ENCODE peak calls at places on chromosome 9, in ten cellular contexts. J is uterus, A is aorta, M is heart left ventricle, U is PC-9, P is ovary, D is pancreas, Y is tibial artery, N is spleen, T is astrocyte. L is an unnamed sample. For H3K4me1, H3K9me3 and H3K27me3, the result is how much of the 10 kb centered on the place peaks cover.

GRCh38 chr9:72703574-72703973 is 182.2 kb downstream of the TMC1 start:
- DNase-seq in P (no peak), N (no peak), M (no peak), U (no peak), J (no peak), Y (no peak), A (no peak), T (peak), D (no peak), L (no peak)

GRCh38 chr9:13587581-13587980 is 308.1 kb upstream of the MPDZ start:
- DNase-seq in N (peak), A (no peak), P (no peak), D (no peak), T (no peak), U (no peak), J (no peak), Y (no peak), M (peak), L (no peak)

GRCh38 chr9:129182122-129182521 is 4.1 kb upstream of the IER5L start:
- DNase-seq in D (no peak), T (no peak), Y (no peak), J (no peak), N (no peak), M (no peak), P (no peak), A (no peak), U (no peak), L (no peak)

GRCh38 chr9:127180457-127181314 is 58.3 kb upstream of the ANGPTL2 start:
- DNase-seq in D (peak), A (peak), Y (peak), M (peak), N (peak), U (no peak), T (no peak), J (peak), P (peak), L (peak)

GRCh38 chr9:77953590-77953989 is 78.0 kb downstream of the GNAQ start:
- DNase-seq in A (no peak), D (no peak), N (no peak), J (no peak), U (no peak), P (no peak), M (no peak), Y (no peak), T (no peak), L (no peak)

GRCh38 chr9:69649566-69650260 is 22.5 kb downstream of the APBA1 start:
- DNase-seq in P (no peak), D (no peak), T (peak), N (no peak), J (no peak), A (no peak), Y (no peak), M (no peak), U (no peak), L (no peak)

GRCh38 chr9:36888551-36888950 is 145.5 kb downstream of the PAX5 start:
- DNase-seq in J (no peak), P (no peak), Y (no peak), T (no peak), N (peak), U (no peak), M (no peak), D (no peak), A (peak), L (peak)

GRCh38 chr9:134010774-134011173 is 14.5 kb upstream of the BRD3OS start:
- DNase-seq in P (no peak), M (no peak), T (peak), U (peak), N (peak), A (no peak), Y (no peak), D (no peak), J (no peak), L (no peak)

GRCh38 chr9:70415476-70415875 is 1.0 kb upstream of the KLF9 start:
- DNase-seq in A (no peak), T (no peak), U (no peak), M (no peak), P (peak), D (no peak), Y (no peak), N (no peak), J (no peak), L (no peak)

GRCh38 chr9:119160559-119160958 is 208.7 kb downstream of the BRINP1 start:
- DNase-seq in T (no peak), U (no peak), D (no peak), A (no peak), P (no peak), M (no peak), N (no peak), Y (no peak), J (no peak), L (no peak)

GRCh38 chr9:77453857-77454647 is 194.1 kb downstream of the GNA14 start:
- DNase-seq in D (no peak), U (no peak), M (no peak), A (no peak), N (no peak), P (no peak), Y (no peak), T (no peak), J (no peak), L (no peak)

GRCh38 chr9:84322830-84323229 is 17.7 kb downstream of the SLC28A3 start:
- DNase-seq in U (no peak), T (peak), Y (no peak), N (no peak), J (no peak), D (no peak), M (no peak), A (no peak), P (no peak), L (no peak)

GRCh38 chr9:3498691-3499090 is 27.1 kb downstream of the RFX3 start:
- DNase-seq in A (no peak), M (no peak), T (peak), D (no peak), P (no peak), Y (no peak), J (no peak), U (no peak), N (no peak), L (no peak)

GRCh38 chr9:101706261-101706798 is 32.1 kb downstream of the GRIN3A start:
- DNase-seq in U (no peak), M (no peak), T (no peak), J (no peak), N (no peak), Y (no peak), D (no peak), P (no peak), A (no peak), L (no peak)

GRCh38 chr9:136697821-136698526 is 10.7 kb upstream of the AGPAT2 start:
- DNase-seq in U (no peak), D (no peak), N (no peak), A (no peak), M (no peak), J (no peak), Y (no peak), T (no peak), P (no peak), L (peak)

GRCh38 chr9:93120846-93121315 is 13.2 kb downstream of the NINJ1 start:
- DNase-seq in J (peak), P (no peak), M (no peak), T (no peak), N (peak), Y (no peak), A (peak), U (no peak), D (peak), L (no peak)

GRCh38 chr9:95249986-95250385 is 67.5 kb downstream of the FANCC start:
- DNase-seq in U (peak), D (no peak), T (no peak), M (no peak), N (no peak), J (no peak), A (no peak), Y (no peak), P (no peak), L (no peak)

GRCh38 chr9:38744484-38744883 is 24.6 kb upstream of the FAM240B start:
- DNase-seq in N (no peak), A (no peak), D (no peak), U (no peak), M (no peak), Y (no peak), P (no peak), T (no peak), J (no peak), L (no peak)

GRCh38 chr9:2109066-2109650 is 94.0 kb downstream of the SMARCA2 start:
- DNase-seq in A (no peak), T (peak), U (no peak), N (no peak), Y (no peak), M (no peak), D (no peak), P (no peak), J (no peak), L (no peak)

GRCh38 chr9:16154570-16155078 is 601.8 kb downstream of the CCDC171 start:
- DNase-seq in N (no peak), U (peak), Y (no peak), M (no peak), D (peak), A (no peak), J (no peak), T (no peak), P (peak), L (peak)

GRCh38 chr9:9961934-9962333 is 650.9 kb downstream of the PTPRD start:
- DNase-seq in P (no peak), T (no peak), J (no peak), A (no peak), U (no peak), D (no peak), N (no peak), M (no peak), Y (no peak), L (no peak)

GRCh38 chr9:31996331-31996730 is 388.1 kb upstream of the ACO1 start:
- DNase-seq in N (no peak), D (no peak), A (no peak), M (no peak), Y (no peak), P (no peak), J (no peak), T (no peak), U (no peak), L (no peak)

GRCh38 chr9:98532147-98532546 is 176.6 kb downstream of the GABBR2 start:
- DNase-seq in N (no peak), P (no peak), M (no peak), A (no peak), J (no peak), U (no peak), T (no peak), D (no peak), Y (no peak), L (no peak)

GRCh38 chr9:37407468-37407867 is 15.0 kb upstream of the GRHPR start:
- DNase-seq in M (no peak), P (no peak), A (no peak), N (no peak), Y (no peak), D (no peak), T (no peak), J (no peak), U (no peak), L (no peak)

GRCh38 chr9:125329978-125330377 is 68.4 kb downstream of the GAPVD1 start:
- DNase-seq in U (no peak), A (no peak), J (no peak), D (no peak), N (no peak), M (no peak), P (no peak), T (no peak), Y (no peak), L (no peak)

GRCh38 chr9:4828776-4829175 is 36.0 kb downstream of the RCL1 start:
- DNase-seq in Y (no peak), T (peak), M (no peak), D (no peak), P (no peak), J (no peak), U (no peak), N (no peak), A (no peak), L (no peak)

GRCh38 chr9:89548210-89548609 is 50.3 kb upstream of the SEMA4D start:
- DNase-seq in M (no peak), J (no peak), D (no peak), N (no peak), T (no peak), U (no peak), P (no peak), Y (no peak), A (no peak), L (no peak)

GRCh38 chr9:36187414-36187813 is 3.3 kb upstream of the CLTA start:
- DNase-seq in T (peak), Y (no peak), N (no peak), A (no peak), J (no peak), D (no peak), P (no peak), M (no peak), U (no peak), L (no peak)

GRCh38 chr9:95368377-95369160 is 51.1 kb upstream of the FANCC start:
- DNase-seq in N (no peak), A (no peak), Y (no peak), J (no peak), D (no peak), T (no peak), P (no peak), U (no peak), M (no peak), L (no peak)

GRCh38 chr9:73153793-73154227 is 2.1 kb downstream of the ANXA1 start:
- DNase-seq in A (no peak), M (no peak), P (no peak), D (no peak), N (no peak), J (no peak), U (no peak), T (peak), Y (no peak), L (no peak)

GRCh38 chr9:86767373-86767772 is 179.9 kb downstream of the GAS1 start:
- DNase-seq in T (peak), Y (no peak), A (no peak), N (no peak), D (no peak), M (no peak), P (no peak), J (no peak), U (no peak), L (no peak)

GRCh38 chr9:115008536-115008935 is 78.1 kb upstream of the TNFSF8 start:
- DNase-seq in U (peak), P (no peak), T (peak), A (no peak), J (no peak), Y (no peak), D (no peak), N (no peak), M (no peak), L (no peak)

GRCh38 chr9:100352727-100353505 is at the start of gene TEX10:
- DNase-seq in A (peak), M (peak), U (peak), N (peak), Y (peak), T (peak), J (peak), P (peak), D (peak), L (peak)

GRCh38 chr9:137303031-137303892 is 1.2 kb upstream of the NRARP start:
- DNase-seq in M (peak), P (no peak), A (no peak), T (no peak), J (no peak), U (no peak), Y (peak), D (peak), N (no peak), L (peak)

GRCh38 chr9:94761506-94761905 is 35.0 kb downstream of the AOPEP start:
- DNase-seq in P (no peak), M (no peak), D (no peak), N (no peak), A (no peak), U (no peak), Y (no peak), J (no peak), T (no peak), L (no peak)

GRCh38 chr9:129070670-129071525 is 10.0 kb upstream of the DOLPP1 start:
- DNase-seq in T (no peak), Y (no peak), M (no peak), D (peak), U (no peak), N (no peak), P (no peak), J (no peak), A (no peak), L (no peak)

GRCh38 chr9:122219856-122220672 is 8.7 kb downstream of the LHX6 start:
- DNase-seq in D (peak), J (no peak), M (no peak), U (no peak), N (no peak), A (no peak), P (no peak), Y (no peak), T (no peak), L (no peak)

DNA sequence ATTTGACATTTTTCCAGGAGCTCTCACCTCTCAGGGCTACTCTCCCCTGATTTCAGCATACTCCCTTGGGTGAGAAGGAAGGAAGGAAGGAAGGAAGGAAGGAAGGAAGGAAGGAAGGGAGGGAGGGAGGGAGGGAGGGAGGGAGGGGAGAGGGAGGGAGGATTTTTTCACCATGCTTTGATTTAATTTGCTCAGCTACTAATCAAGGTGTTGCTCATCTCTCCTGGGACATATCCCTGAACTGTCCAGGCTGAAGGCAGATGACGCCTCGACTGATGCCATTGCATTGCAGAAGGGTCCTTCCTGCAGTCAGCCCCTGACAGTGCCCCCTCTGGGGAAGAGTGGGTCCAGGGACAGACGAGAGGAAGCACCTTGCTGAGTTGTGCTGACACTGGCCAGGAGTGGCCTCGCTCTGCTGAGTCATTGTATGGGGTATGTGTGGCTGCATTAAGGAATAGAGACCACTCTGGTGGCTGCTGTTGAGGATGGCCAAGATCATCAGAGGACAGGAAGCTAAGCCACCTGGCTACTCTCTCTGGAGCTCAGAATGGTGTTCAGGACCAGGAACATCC is 43.6 kb upstream of the CRB2 start:
- DNase-seq in M (no peak), J (no peak), T (no peak), U (no peak), Y (no peak), P (no peak), N (no peak), A (no peak), D (no peak), L (peak)
- H3K4me1 ChIP-seq in M (under half), J (under half), T (under half), U (under half), Y (under half), P (under half), N (under half), A (under half), D (under half), L (under half)

GRCh38 chr9:135655317-135656003 is 7.6 kb upstream of the LCN9 start:
- DNase-seq in Y (no peak), M (no peak), U (no peak), T (no peak), J (no peak), D (no peak), N (no peak), A (no peak), P (no peak), L (no peak)
- H3K9me3 ChIP-seq in Y (under half), M (under half), U (under half), T (under half), J (under half), D (under half), N (under half), A (under half), P (under half), L (under half)

DNA sequence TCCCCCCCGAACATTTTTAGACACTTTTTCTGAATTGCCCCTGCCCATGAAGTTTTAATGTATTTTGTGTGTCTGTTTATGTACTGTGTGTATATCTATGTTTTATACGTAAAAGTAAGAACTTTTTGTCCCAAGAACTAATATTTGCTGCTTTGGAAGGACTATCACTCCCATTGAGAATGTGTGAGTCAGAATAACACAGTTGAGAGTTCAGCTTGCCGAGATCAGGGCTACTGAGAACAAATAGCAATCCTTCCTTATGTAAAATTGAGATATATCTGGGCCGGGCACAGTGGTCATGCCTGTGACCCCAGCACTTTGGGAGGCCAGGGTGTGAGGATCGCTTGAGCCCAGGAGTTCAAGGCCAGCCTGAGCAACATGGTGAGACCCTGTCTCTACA is 11.3 kb downstream of the GTF3C4 start:
- DNase-seq in M (no peak), P (no peak), A (no peak), J (no peak), T (no peak), U (no peak), D (no peak), N (no peak), Y (no peak), L (no peak)
- H3K27me3 ChIP-seq in M (under half), P (under half), A (under half), J (under half), T (under half), U (under half), D (under half), N (under half), Y (under half), L (under half)

DNA sequence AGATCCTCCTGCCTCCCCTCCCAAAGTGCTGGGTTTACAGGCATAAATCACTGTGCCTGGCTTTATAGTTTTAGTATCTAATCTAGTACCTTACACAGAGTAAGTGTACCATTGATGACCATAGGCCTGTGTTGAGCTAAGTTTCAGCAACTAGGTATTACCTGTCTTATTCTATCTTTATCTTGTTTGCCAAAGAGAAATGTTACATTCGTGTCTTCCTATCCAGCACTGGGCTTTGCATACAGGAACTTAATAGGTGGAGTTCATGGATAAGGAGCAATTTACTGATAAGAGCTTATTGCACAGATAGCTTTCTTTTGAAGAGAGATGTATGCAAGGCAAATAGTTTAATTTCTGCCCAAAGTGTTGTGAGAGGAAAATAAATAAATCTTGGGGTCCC is 30.5 kb downstream of the TXNDC8 start:
- DNase-seq in M (no peak), A (no peak), U (no peak), Y (no peak), N (no peak), J (no peak), P (no peak), T (no peak), D (no peak), L (no peak)
- H3K4me1 ChIP-seq in M (under half), A (under half), U (under half), Y (under half), N (under half), J (under half), P (under half), T (under half), D (under half), L (under half)

GRCh38 chr9:135100241-135101067 is 13.0 kb downstream of the OLFM1 start:
- DNase-seq in D (peak), U (no peak), P (no peak), N (no peak), A (no peak), T (no peak), J (no peak), Y (no peak), M (no peak), L (no peak)
- H3K9me3 ChIP-seq in D (under half), U (under half), P (under half), N (under half), A (under half), T (under half), J (under half), Y (under half), M (under half), L (under half)

GRCh38 chr9:117414220-117414905 is 494 bp downstream of the ASTN2 start:
- DNase-seq in N (no peak), P (no peak), T (no peak), J (no peak), A (peak), D (peak), U (no peak), Y (peak), M (no peak), L (peak)
- H3K27me3 ChIP-seq in N (under half), P (under half), T (under half), J (under half), A (under half), D (under half), U (under half), Y (under half), M (under half), L (half or more)

DNA sequence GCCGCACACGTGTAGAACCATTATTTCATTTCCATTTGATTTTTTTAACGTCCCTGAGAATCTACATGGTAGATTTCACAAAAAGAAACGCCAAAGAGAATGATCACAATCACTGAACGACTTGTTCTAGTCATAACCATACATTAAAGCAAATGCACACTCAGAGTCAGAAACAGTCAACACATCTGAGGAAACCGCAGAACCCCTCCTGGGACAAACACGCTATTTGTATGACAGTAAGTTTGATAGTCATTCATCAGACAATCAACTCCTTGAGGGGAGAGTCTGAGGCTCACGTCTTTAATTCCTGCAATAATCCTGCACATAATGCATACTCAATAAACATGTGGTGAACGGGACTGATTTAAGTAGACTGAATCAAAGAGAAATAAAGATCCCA is 129.2 kb downstream of the MED27 start:
- DNase-seq in Y (no peak), A (no peak), U (no peak), D (no peak), M (no peak), T (no peak), J (no peak), P (no peak), N (no peak), L (no peak)
- H3K4me1 ChIP-seq in Y (under half), A (under half), U (under half), D (under half), M (under half), T (under half), J (under half), P (under half), N (under half), L (under half)

L was measured in upper lobe of right lung.